ENCODE peak calls at places on chromosomes 1 and 21, in nine cellular contexts. J is stimulated activated CD8-positive, alpha-beta memory T cell treated with anti-CD3 and anti-CD28 coated beads, Interleukin-4, amount 100 ng/mL, for 24 hours; N is effector memory CD8-positive, alpha-beta T cell; S is hippocampal formation; E is NCI-H1436; H is ELR; A is AG04450; V is foreskin fibroblast; T is Ammon's horn. B is an unnamed sample.

GRCh38 chr21:46369520-46370235 is 45.7 kb downstream of the PCNT start:
- DNase-seq in J (no peak), N (no peak), S (no peak), E (no peak), H (no peak), A (no peak), V (no peak), T (no peak), B (no peak)

GRCh38 chr1:93219443-93219842 is 38.9 kb downstream of the CCDC18 start:
- DNase-seq in J (no peak), N (no peak), S (no peak), E (no peak), H (no peak), A (no peak), V (no peak), T (no peak), B (no peak)

GRCh38 chr1:53704804-53705445 is 34.0 kb downstream of the GLIS1 start:
- DNase-seq in J (no peak), N (no peak), S (no peak), E (no peak), H (no peak), A (no peak), V (no peak), T (no peak), B (no peak)

GRCh38 chr1:32073387-32074229 is 869 bp downstream of the TMEM39B start:
- DNase-seq in J (no peak), N (no peak), S (no peak), E (no peak), H (no peak), A (no peak), V (no peak), T (no peak), B (no peak)

GRCh38 chr21:45073301-45074047 is 906 bp upstream of the ADARB1 start:
- DNase-seq in J (no peak), N (no peak), S (no peak), E (no peak), H (peak; percentile 19), A (no peak), V (peak; percentile 41), T (no peak), B (no peak)

GRCh38 chr1:50023292-50024159 is at the start of gene AGBL4:
- DNase-seq in J (no peak), N (no peak), S (peak; percentile 41), E (peak; percentile 88), H (no peak), A (no peak), V (peak; percentile 23), T (peak; percentile 74), B (no peak)

GRCh38 chr21:42463861-42464515 is 32.0 kb downstream of the RSPH1 start:
- DNase-seq in J (peak; percentile 40), N (peak; percentile 73), S (peak; percentile 29), E (peak; percentile 75), H (peak; percentile 41), A (peak; percentile 13), V (no peak), T (peak; percentile 74), B (no peak)

GRCh38 chr21:34670962-34671348 is 2.2 kb downstream of the CLIC6 start:
- DNase-seq in J (no peak), N (no peak), S (no peak), E (no peak), H (peak; percentile 30), A (no peak), V (no peak), T (no peak), B (no peak)

GRCh38 chr1:238458924-238459323 is 568.2 kb upstream of the ZP4 start:
- DNase-seq in J (no peak), N (no peak), S (no peak), E (no peak), H (no peak), A (no peak), V (no peak), T (no peak), B (no peak)

GRCh38 chr1:198830397-198830796 is 191.6 kb downstream of the PTPRC start:
- DNase-seq in J (no peak), N (no peak), S (no peak), E (no peak), H (no peak), A (no peak), V (no peak), T (no peak), B (no peak)

GRCh38 chr1:37561794-37562132 is 5.0 kb downstream of the DNALI1 start:
- DNase-seq in J (peak; percentile 11), N (no peak), S (no peak), E (no peak), H (peak; percentile 67), A (no peak), V (peak; percentile 73), T (no peak), B (peak; percentile 40)

GRCh38 chr1:180179162-180179957 is 24.7 kb downstream of the QSOX1 start:
- DNase-seq in J (no peak), N (no peak), S (no peak), E (no peak), H (no peak), A (no peak), V (no peak), T (no peak), B (no peak)

GRCh38 chr1:182484531-182485257 is 34.7 kb downstream of the RGSL1 start:
- DNase-seq in J (no peak), N (no peak), S (no peak), E (peak; percentile 91), H (peak; percentile 10), A (no peak), V (no peak), T (peak; percentile 7), B (no peak)

B was measured in HFFc6.